ENCODE peak calls at places on chromosome 20, in five cellular contexts. One of them, this sample, is unnamed.

GRCh38 chr20:20875716-20876115 is 163.3 kb upstream of the RALGAPA2 start:
- DNase-seq in CD8-positive, alpha-beta T cell: no peak
- DNase-seq in MG63: no peak
- DNase-seq in psoas muscle: no peak
- DNase-seq in aorta: no peak
- DNase-seq in this sample: no peak

GRCh38 chr20:23299673-23300050 is 50.9 kb upstream of the NXT1 start:
- DNase-seq in CD8-positive, alpha-beta T cell: no peak
- DNase-seq in aorta: no peak
- DNase-seq in MG63: no peak
- DNase-seq in psoas muscle: no peak
- DNase-seq in this sample: no peak

GRCh38 chr20:39691151-39691862 is 729.2 kb downstream of the DHX35 start:
- DNase-seq in MG63: no peak
- DNase-seq in aorta: no peak
- DNase-seq in CD8-positive, alpha-beta T cell: no peak
- DNase-seq in psoas muscle: no peak
- DNase-seq in this sample: no peak

GRCh38 chr20:11502051-11502450 is 415.6 kb upstream of the BTBD3 start:
- DNase-seq in CD8-positive, alpha-beta T cell: no peak
- DNase-seq in aorta: no peak
- DNase-seq in MG63: no peak
- DNase-seq in psoas muscle: no peak
- DNase-seq in this sample: no peak

GRCh38 chr20:26167499-26167898 is 470.8 kb upstream of the ZNF337 start:
- DNase-seq in psoas muscle: no peak
- DNase-seq in CD8-positive, alpha-beta T cell: no peak
- DNase-seq in MG63: no peak
- DNase-seq in aorta: no peak
- DNase-seq in this sample: no peak

GRCh38 chr20:38260378-38261053 is at the start of gene KIAA1755:
- DNase-seq in MG63: no peak
- DNase-seq in aorta: peak; percentile 82
- DNase-seq in psoas muscle: peak; percentile 69
- DNase-seq in CD8-positive, alpha-beta T cell: no peak
- DNase-seq in this sample: peak; percentile 91

GRCh38 chr20:14114049-14114448 is 118.7 kb downstream of the MACROD2 start:
- DNase-seq in MG63: no peak
- DNase-seq in aorta: no peak
- DNase-seq in psoas muscle: no peak
- DNase-seq in CD8-positive, alpha-beta T cell: no peak
- DNase-seq in this sample: no peak

GRCh38 chr20:25025091-25025861 is 32.7 kb downstream of the ACSS1 start:
- DNase-seq in CD8-positive, alpha-beta T cell: no peak
- DNase-seq in aorta: peak; percentile 37
- DNase-seq in MG63: no peak
- DNase-seq in psoas muscle: no peak
- DNase-seq in this sample: no peak

GRCh38 chr20:15895560-15896084 is 677.6 kb downstream of the KIF16B start:
- DNase-seq in MG63: no peak
- DNase-seq in psoas muscle: no peak
- DNase-seq in aorta: no peak
- DNase-seq in CD8-positive, alpha-beta T cell: no peak
- DNase-seq in this sample: no peak

GRCh38 chr20:46434597-46434996 is 28.2 kb upstream of the ELMO2 start:
- DNase-seq in MG63: no peak
- DNase-seq in psoas muscle: no peak
- DNase-seq in CD8-positive, alpha-beta T cell: no peak
- DNase-seq in aorta: no peak
- DNase-seq in this sample: no peak

GRCh38 chr20:22241609-22242008 is 342.8 kb downstream of the FOXA2 start:
- DNase-seq in CD8-positive, alpha-beta T cell: no peak
- DNase-seq in psoas muscle: no peak
- DNase-seq in aorta: no peak
- DNase-seq in MG63: no peak
- DNase-seq in this sample: no peak

GRCh38 chr20:42179768-42180167 is 561.6 kb upstream of the CHD6 start:
- DNase-seq in psoas muscle: no peak
- DNase-seq in MG63: peak; percentile 23
- DNase-seq in CD8-positive, alpha-beta T cell: no peak
- DNase-seq in aorta: no peak
- DNase-seq in this sample: no peak

GRCh38 chr20:23971320-23971719 is 17.3 kb downstream of the GGTLC1 start:
- DNase-seq in CD8-positive, alpha-beta T cell: no peak
- DNase-seq in MG63: no peak
- DNase-seq in psoas muscle: no peak
- DNase-seq in aorta: no peak
- DNase-seq in this sample: no peak

GRCh38 chr20:39429716-39430115 is 467.6 kb downstream of the DHX35 start:
- DNase-seq in aorta: no peak
- DNase-seq in MG63: no peak
- DNase-seq in CD8-positive, alpha-beta T cell: no peak
- DNase-seq in psoas muscle: no peak
- DNase-seq in this sample: peak; percentile 14

GRCh38 chr20:23120936-23121765 is 35.0 kb upstream of the CD93 start:
- DNase-seq in MG63: no peak
- DNase-seq in CD8-positive, alpha-beta T cell: no peak
- DNase-seq in psoas muscle: no peak
- DNase-seq in aorta: peak; percentile 69
- DNase-seq in this sample: no peak

GRCh38 chr20:19382371-19382770 is 169.9 kb downstream of the SLC24A3 start:
- DNase-seq in MG63: no peak
- DNase-seq in aorta: no peak
- DNase-seq in CD8-positive, alpha-beta T cell: no peak
- DNase-seq in psoas muscle: no peak
- DNase-seq in this sample: peak; percentile 47

GRCh38 chr20:53805895-53806384 is 212.3 kb upstream of the ZNF217 start:
- DNase-seq in aorta: no peak
- DNase-seq in CD8-positive, alpha-beta T cell: no peak
- DNase-seq in psoas muscle: no peak
- DNase-seq in MG63: peak; percentile 90
- DNase-seq in this sample: no peak

GRCh38 chr20:10347481-10347880 is 86.5 kb downstream of the MKKS start:
- DNase-seq in psoas muscle: no peak
- DNase-seq in aorta: no peak
- DNase-seq in CD8-positive, alpha-beta T cell: no peak
- DNase-seq in MG63: no peak
- DNase-seq in this sample: no peak

GRCh38 chr20:25252686-25253421 is 5.0 kb downstream of the PYGB start:
- DNase-seq in CD8-positive, alpha-beta T cell: no peak
- DNase-seq in psoas muscle: no peak
- DNase-seq in MG63: no peak
- DNase-seq in aorta: no peak
- DNase-seq in this sample: no peak

GRCh38 chr20:10634190-10634589 is 39.6 kb downstream of the JAG1 start:
- DNase-seq in CD8-positive, alpha-beta T cell: no peak
- DNase-seq in psoas muscle: no peak
- DNase-seq in aorta: no peak
- DNase-seq in MG63: no peak
- DNase-seq in this sample: no peak

GRCh38 chr20:45629496-45630100 is at the start of gene WFDC10A:
- DNase-seq in psoas muscle: no peak
- DNase-seq in aorta: no peak
- DNase-seq in CD8-positive, alpha-beta T cell: no peak
- DNase-seq in MG63: peak; percentile 48
- DNase-seq in this sample: peak; percentile 47

GRCh38 chr20:50790651-50791277 is 4.1 kb upstream of the BCAS4 start:
- DNase-seq in CD8-positive, alpha-beta T cell: peak; percentile 74
- DNase-seq in psoas muscle: peak; percentile 91
- DNase-seq in MG63: peak; percentile 97
- DNase-seq in aorta: peak; percentile 95
- DNase-seq in this sample: peak; percentile 89

GRCh38 chr20:36784900-36785299 is 11.3 kb upstream of the DSN1 start:
- DNase-seq in aorta: no peak
- DNase-seq in psoas muscle: peak; percentile 79
- DNase-seq in CD8-positive, alpha-beta T cell: no peak
- DNase-seq in MG63: no peak
- DNase-seq in this sample: peak; percentile 67

GRCh38 chr20:53480913-53481312 is 112.7 kb downstream of the ZNF217 start:
- DNase-seq in CD8-positive, alpha-beta T cell: no peak
- DNase-seq in aorta: no peak
- DNase-seq in psoas muscle: no peak
- DNase-seq in MG63: no peak
- DNase-seq in this sample: no peak

GRCh38 chr20:13336308-13337089 is 115.4 kb downstream of the ISM1 start:
- DNase-seq in MG63: peak; percentile 69
- DNase-seq in psoas muscle: no peak
- DNase-seq in aorta: no peak
- DNase-seq in CD8-positive, alpha-beta T cell: no peak
- DNase-seq in this sample: no peak

GRCh38 chr20:43731469-43731868 is 4.7 kb upstream of the GTSF1L start:
- DNase-seq in MG63: peak; percentile 33
- DNase-seq in psoas muscle: no peak
- DNase-seq in CD8-positive, alpha-beta T cell: no peak
- DNase-seq in aorta: no peak
- DNase-seq in this sample: no peak

GRCh38 chr20:62357681-62358080 is 9.4 kb downstream of the LAMA5 start:
- DNase-seq in CD8-positive, alpha-beta T cell: no peak
- DNase-seq in MG63: no peak
- DNase-seq in aorta: no peak
- DNase-seq in psoas muscle: peak; percentile 63
- DNase-seq in this sample: peak; percentile 27

GRCh38 chr20:2652724-2653510 is 485 bp downstream of the NOP56 start:
- DNase-seq in CD8-positive, alpha-beta T cell: peak; percentile 27
- DNase-seq in MG63: peak; percentile 30
- DNase-seq in aorta: no peak
- DNase-seq in psoas muscle: no peak
- DNase-seq in this sample: peak; percentile 52

GRCh38 chr20:59565768-59566461 is 38.4 kb upstream of the PHACTR3 start:
- DNase-seq in aorta: no peak
- DNase-seq in MG63: no peak
- DNase-seq in CD8-positive, alpha-beta T cell: no peak
- DNase-seq in psoas muscle: no peak
- DNase-seq in this sample: no peak
- H3K4me3 ChIP-seq in aorta: no peak overlapping the region
- H3K4me3 ChIP-seq in MG63: no peak overlapping the region
- H3K4me3 ChIP-seq in CD8-positive, alpha-beta T cell: no peak overlapping the region
- H3K4me3 ChIP-seq in psoas muscle: no peak overlapping the region
- H3K4me3 ChIP-seq in this sample: no peak overlapping the region

GRCh38 chr20:7010584-7010983 is 243.1 kb downstream of the BMP2 start:
- DNase-seq in psoas muscle: no peak
- DNase-seq in aorta: no peak
- DNase-seq in CD8-positive, alpha-beta T cell: no peak
- DNase-seq in MG63: no peak
- DNase-seq in this sample: no peak

DNA sequence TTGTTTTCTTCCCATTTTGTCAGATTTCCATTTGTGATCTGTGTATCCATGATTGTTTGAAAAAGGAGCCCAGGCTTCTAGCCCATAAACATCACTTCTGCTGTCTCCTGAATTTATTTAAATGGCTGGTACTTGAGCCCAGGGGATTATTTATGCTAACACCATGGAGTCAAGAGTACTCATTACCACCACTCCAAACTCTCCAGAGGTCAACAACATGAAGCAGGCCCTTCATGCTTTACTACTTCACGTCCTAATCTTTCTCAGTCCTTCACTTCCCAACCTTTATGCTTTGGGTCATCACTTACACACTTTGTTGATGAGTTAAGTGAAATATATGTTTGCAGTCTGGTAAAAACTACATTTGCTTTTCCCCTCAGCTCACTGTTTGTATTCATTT is 247.8 kb downstream of the BMP2 start:
- DNase-seq in aorta: no peak
- DNase-seq in CD8-positive, alpha-beta T cell: no peak
- DNase-seq in psoas muscle: no peak
- DNase-seq in MG63: no peak
- DNase-seq in this sample: no peak
- H3K9me3 ChIP-seq in aorta: no peaks in the 10 kb centered on the region
- H3K9me3 ChIP-seq in CD8-positive, alpha-beta T cell: no peaks in the 10 kb centered on the region
- H3K9me3 ChIP-seq in psoas muscle: no peaks in the 10 kb centered on the region
- H3K9me3 ChIP-seq in MG63: no peaks in the 10 kb centered on the region
- H3K9me3 ChIP-seq in this sample: no peaks in the 10 kb centered on the region

DNA sequence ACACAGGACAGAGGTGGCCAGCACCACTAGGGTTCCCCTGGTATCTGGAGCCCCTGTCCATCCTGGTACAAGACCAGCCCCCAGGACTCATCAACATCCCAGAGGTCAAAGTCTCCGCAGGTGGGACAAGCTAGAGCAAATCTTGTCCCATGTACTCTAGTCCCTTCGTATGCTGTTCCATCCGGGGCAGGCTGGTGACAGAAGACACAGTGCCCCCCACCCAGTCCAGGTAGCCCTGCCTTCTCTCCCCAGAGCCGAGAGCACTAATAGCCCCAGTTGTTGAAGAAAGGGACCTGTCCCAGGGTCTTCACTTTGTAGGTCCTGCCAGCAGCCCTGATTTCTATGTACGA is 21.1 kb downstream of the PCK1 start:
- DNase-seq in CD8-positive, alpha-beta T cell: no peak
- DNase-seq in aorta: peak; percentile 60
- DNase-seq in MG63: no peak
- DNase-seq in psoas muscle: no peak
- DNase-seq in this sample: no peak
- H3K27me3 ChIP-seq in CD8-positive, alpha-beta T cell: no peaks in the 10 kb centered on the region
- H3K27me3 ChIP-seq in aorta: no peaks in the 10 kb centered on the region
- H3K27me3 ChIP-seq in MG63: peaks cover 12% of the 10 kb centered on the region
- H3K27me3 ChIP-seq in psoas muscle: no peaks in the 10 kb centered on the region
- H3K27me3 ChIP-seq in this sample: no peaks in the 10 kb centered on the region

GRCh38 chr20:63624486-63624885 is 2.4 kb downstream of the GMEB2 start:
- DNase-seq in psoas muscle: no peak
- DNase-seq in CD8-positive, alpha-beta T cell: no peak
- DNase-seq in MG63: no peak
- DNase-seq in aorta: peak; percentile 31
- DNase-seq in this sample: no peak
- H3K4me3 ChIP-seq in psoas muscle: no peak overlapping the region
- H3K4me3 ChIP-seq in CD8-positive, alpha-beta T cell: no peak overlapping the region
- H3K4me3 ChIP-seq in MG63: no peak overlapping the region
- H3K4me3 ChIP-seq in aorta: no peak overlapping the region
- H3K4me3 ChIP-seq in this sample: no peak overlapping the region

GRCh38 chr20:8304124-8304800 is 172.2 kb downstream of the PLCB1 start:
- DNase-seq in CD8-positive, alpha-beta T cell: no peak
- DNase-seq in MG63: no peak
- DNase-seq in psoas muscle: no peak
- DNase-seq in aorta: no peak
- DNase-seq in this sample: no peak
- H3K9me3 ChIP-seq in CD8-positive, alpha-beta T cell: no peaks in the 10 kb centered on the region
- H3K9me3 ChIP-seq in MG63: no peaks in the 10 kb centered on the region
- H3K9me3 ChIP-seq in psoas muscle: no peaks in the 10 kb centered on the region
- H3K9me3 ChIP-seq in aorta: no peaks in the 10 kb centered on the region
- H3K9me3 ChIP-seq in this sample: no peaks in the 10 kb centered on the region

DNA sequence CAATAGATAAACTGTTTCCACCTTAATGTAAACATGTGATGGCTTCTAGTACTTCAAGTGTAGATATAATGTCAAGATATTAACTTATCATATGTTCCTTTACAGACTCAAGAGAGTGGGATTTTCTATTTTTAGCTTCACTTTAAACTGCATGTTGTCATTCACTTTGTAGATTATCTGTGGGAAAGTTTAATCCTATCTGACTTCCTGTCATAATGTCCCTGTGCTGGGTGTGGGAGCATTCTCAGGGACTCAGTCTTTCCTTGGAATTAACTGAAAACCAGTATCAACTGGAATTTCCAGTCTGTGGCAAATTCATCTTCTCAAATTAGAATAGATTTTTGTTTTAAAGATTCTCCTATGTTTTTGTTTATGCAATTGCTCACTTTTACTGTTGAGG is 226.1 kb upstream of the FERMT1 start:
- DNase-seq in psoas muscle: no peak
- DNase-seq in MG63: no peak
- DNase-seq in aorta: no peak
- DNase-seq in CD8-positive, alpha-beta T cell: no peak
- DNase-seq in this sample: no peak
- H3K27me3 ChIP-seq in psoas muscle: no peaks in the 10 kb centered on the region
- H3K27me3 ChIP-seq in MG63: no peaks in the 10 kb centered on the region
- H3K27me3 ChIP-seq in aorta: no peaks in the 10 kb centered on the region
- H3K27me3 ChIP-seq in CD8-positive, alpha-beta T cell: no peaks in the 10 kb centered on the region
- H3K27me3 ChIP-seq in this sample: no peaks in the 10 kb centered on the region